ENCODE peak calls at places on chromosomes 3 and 15, in five cellular contexts. S is neuronal stem cell, Y is GM10248, A is posterior cingulate gyrus, H is C1 segment of cervical spinal cord. T is an unnamed sample.

GRCh38 chr3:160006282-160007163 is 17.9 kb downstream of the IL12A start:
- DNase-seq in S (peak; percentile 49), Y (peak; percentile 53), A (peak; percentile 76), H (peak; percentile 16), T (peak; percentile 82)

GRCh38 chr3:143855183-143855582 is 6.9 kb upstream of the SLC9A9 start:
- DNase-seq in S (no peak), Y (no peak), A (no peak), H (no peak), T (no peak)

GRCh38 chr3:59432676-59433075 is 382.9 kb upstream of the CFAP20DC start:
- DNase-seq in S (no peak), Y (no peak), A (no peak), H (no peak), T (peak; percentile 14)

GRCh38 chr3:145882416-145882815 is 278.6 kb downstream of the PLOD2 start:
- DNase-seq in S (no peak), Y (no peak), A (no peak), H (no peak), T (peak; percentile 64)

GRCh38 chr15:42324308-42324707 is 35.0 kb upstream of the CAPN3 start:
- DNase-seq in S (no peak), Y (no peak), A (no peak), H (no peak), T (peak; percentile 38)

GRCh38 chr3:107574650-107575049 is 51.9 kb downstream of the BBX start:
- DNase-seq in S (no peak), Y (peak; percentile 22), A (no peak), H (no peak), T (peak; percentile 65)

GRCh38 chr3:134348524-134348923 is 25.7 kb downstream of the AMOTL2 start:
- DNase-seq in S (no peak), Y (no peak), A (no peak), H (peak; percentile 34), T (peak; percentile 65)

GRCh38 chr15:92421980-92422379 is 28.3 kb downstream of the ST8SIA2 start:
- DNase-seq in S (no peak), Y (no peak), A (no peak), H (no peak), T (peak; percentile 19)

GRCh38 chr15:49415638-49416037 is 7.4 kb upstream of the FGF7 start:
- DNase-seq in S (no peak), Y (no peak), A (no peak), H (no peak), T (peak; percentile 91)

GRCh38 chr3:99330924-99331532 is 307.4 kb upstream of the COL8A1 start:
- DNase-seq in S (no peak), Y (no peak), A (no peak), H (no peak), T (no peak)

GRCh38 chr3:128801779-128802369 is 75.9 kb downstream of the RAB7A start:
- DNase-seq in S (no peak), Y (no peak), A (no peak), H (peak; percentile 48), T (no peak)

GRCh38 chr3:185656321-185656840 is 70.3 kb downstream of the SENP2 start:
- DNase-seq in S (no peak), Y (no peak), A (no peak), H (no peak), T (peak; percentile 99)

GRCh38 chr15:27889258-27889657 is 209.9 kb downstream of the OCA2 start:
- DNase-seq in S (no peak), Y (no peak), A (no peak), H (no peak), T (no peak)

GRCh38 chr15:64134322-64134829 is 17.2 kb upstream of the SNX22 start:
- DNase-seq in S (no peak), Y (no peak), A (peak; percentile 90), H (peak; percentile 80), T (peak; percentile 39)

GRCh38 chr15:69035205-69035917 is 20.9 kb downstream of the NOX5 start:
- DNase-seq in S (no peak), Y (peak; percentile 35), A (no peak), H (no peak), T (no peak)

GRCh38 chr3:115819785-115820384 is 196.6 kb downstream of the GAP43 start:
- DNase-seq in S (peak; percentile 59), Y (peak; percentile 65), A (no peak), H (no peak), T (peak; percentile 88)

GRCh38 chr3:185216587-185216918 is 37.3 kb downstream of the EHHADH start:
- DNase-seq in S (no peak), Y (no peak), A (no peak), H (peak; percentile 17), T (no peak)

T was measured in fibroblast of mammary gland.